ENCODE peak calls at places on chromosomes 3 and 15, in six cellular contexts. Z is neuronal stem cell, E is IMR-90, G is mesenchymal stem cell, R is H1, K is trophoblast cell. U is an unnamed sample.

GRCh38 chr3:184380627-184381260 is 890 bp downstream of the CHRD start:
- DNase-seq in G (no peak), E (no peak), K (no peak), Z (no peak), R (no peak), U (no peak)

GRCh38 chr3:66076861-66077495 is 38.3 kb upstream of the MAGI1 start:
- DNase-seq in R (no peak), K (no peak), Z (no peak), E (peak; percentile 47), G (no peak), U (no peak)

GRCh38 chr3:10583798-10584708 is 78.7 kb upstream of the ATP2B2 start:
- DNase-seq in Z (no peak), R (no peak), E (no peak), G (no peak), K (no peak), U (no peak)

GRCh38 chr3:81770710-81771109 is 9.3 kb upstream of the GBE1 start:
- DNase-seq in Z (no peak), G (no peak), R (no peak), E (no peak), K (no peak), U (no peak)

GRCh38 chr15:65285291-65286068 is 1.2 kb downstream of the PARP16 start:
- DNase-seq in Z (no peak), E (peak; percentile 58), K (no peak), R (no peak), G (no peak), U (no peak)

GRCh38 chr3:184460276-184460675 is 80.4 kb downstream of the CHRD start:
- DNase-seq in G (no peak), Z (no peak), K (no peak), R (no peak), E (peak; percentile 24), U (no peak)

GRCh38 chr15:42595641-42596240 is 20.3 kb downstream of the STARD9 start:
- DNase-seq in G (no peak), E (peak; percentile 63), Z (no peak), R (no peak), K (no peak), U (no peak)

GRCh38 chr3:49616491-49616941 is 57.6 kb upstream of the APEH start:
- DNase-seq in Z (no peak), G (no peak), K (no peak), R (no peak), E (peak; percentile 56), U (no peak)

GRCh38 chr3:2097641-2098191 is 950 bp upstream of the CNTN4 start:
- DNase-seq in K (peak; percentile 33), G (peak; percentile 95), E (no peak), Z (no peak), R (no peak), U (no peak)

GRCh38 chr3:8446845-8447244 is 54.8 kb upstream of the LMCD1 start:
- DNase-seq in G (no peak), K (no peak), E (no peak), R (no peak), Z (no peak), U (no peak)

GRCh38 chr15:79524531-79524930 is 92.4 kb downstream of the MINAR1 start:
- DNase-seq in Z (no peak), G (no peak), K (no peak), E (no peak), R (no peak), U (no peak)

GRCh38 chr3:168073842-168074311 is 21.8 kb downstream of the GOLIM4 start:
- DNase-seq in K (no peak), E (no peak), Z (no peak), R (no peak), G (no peak), U (no peak)

GRCh38 chr3:23590874-23591273 is 214.9 kb upstream of the UBE2E1 start:
- DNase-seq in Z (no peak), G (no peak), R (no peak), K (no peak), E (no peak), U (no peak)

GRCh38 chr3:141777957-141778813 is 15.0 kb downstream of the GRK7 start:
- DNase-seq in G (no peak), R (no peak), K (no peak), E (no peak), Z (no peak), U (no peak)

GRCh38 chr15:39404767-39405173 is 176.1 kb upstream of the THBS1 start:
- DNase-seq in K (peak; percentile 100), R (no peak), Z (no peak), G (peak; percentile 96), E (peak; percentile 95), U (peak; percentile 78)

GRCh38 chr3:43649365-43649968 is 27.7 kb upstream of the ANO10 start:
- DNase-seq in G (no peak), K (no peak), E (no peak), Z (peak; percentile 6), R (no peak), U (peak; percentile 7)

GRCh38 chr15:74340139-74340538 is 27.3 kb downstream of the CYP11A1 start:
- DNase-seq in R (no peak), Z (no peak), K (peak; percentile 100), E (no peak), G (no peak), U (peak; percentile 60)

GRCh38 chr3:14988988-14989394 is 41.6 kb downstream of the NR2C2 start:
- DNase-seq in G (no peak), R (peak; percentile 5), E (no peak), K (no peak), Z (no peak), U (peak; percentile 92)

GRCh38 chr3:36814776-36815175 is 50.4 kb upstream of the DCLK3 start:
- DNase-seq in R (no peak), E (no peak), Z (no peak), K (peak; percentile 1), G (no peak), U (no peak)

GRCh38 chr3:111695584-111696213 is 100.6 kb upstream of the ZBED2 start:
- DNase-seq in K (peak; percentile 41), R (no peak), E (peak; percentile 91), Z (no peak), G (peak; percentile 88), U (no peak)

GRCh38 chr15:73361331-73361730 is 7.4 kb downstream of the HCN4 start:
- DNase-seq in Z (no peak), G (no peak), K (no peak), E (no peak), R (no peak), U (no peak)

GRCh38 chr3:94862703-94863102 is 799.8 kb downstream of the NSUN3 start:
- DNase-seq in R (no peak), Z (no peak), G (peak; percentile 33), K (peak; percentile 49), E (no peak), U (peak; percentile 71)

GRCh38 chr3:100334340-100335136 is at the start of gene NIT2:
- DNase-seq in R (peak; percentile 77), E (peak; percentile 72), K (peak; percentile 85), Z (peak; percentile 82), G (peak; percentile 87), U (peak; percentile 96)
- H3K4me3 ChIP-seq in R (peak within 1 kb of the TSS; percentile 73), E (peak within 1 kb of the TSS; percentile 77), K (peak within 1 kb of the TSS; percentile 77), Z (peak within 1 kb of the TSS; percentile 69), G (peak within 1 kb of the TSS; percentile 77), U (peak within 1 kb of the TSS; percentile 65)

GRCh38 chr3:134373942-134374790 is at the start of gene AMOTL2:
- DNase-seq in R (peak; percentile 87), G (peak; percentile 93), E (peak; percentile 97), Z (peak; percentile 96), K (peak; percentile 93), U (peak; percentile 99)

GRCh38 chr3:134376385-134376765 is 2.1 kb upstream of the AMOTL2 start:
- DNase-seq in R (no peak), Z (no peak), G (no peak), K (no peak), E (no peak), U (no peak)

GRCh38 chr3:134373278-134373941 is 837 bp downstream of the AMOTL2 start:
- DNase-seq in E (peak; percentile 89), G (peak; percentile 92), R (peak; percentile 80), K (peak; percentile 97), Z (peak; percentile 94), U (peak; percentile 96)

GRCh38 chr3:134375542-134376384 is 1.5 kb upstream of the AMOTL2 start:
- DNase-seq in G (no peak), R (no peak), K (no peak), E (no peak), Z (no peak), U (no peak)

DNA sequence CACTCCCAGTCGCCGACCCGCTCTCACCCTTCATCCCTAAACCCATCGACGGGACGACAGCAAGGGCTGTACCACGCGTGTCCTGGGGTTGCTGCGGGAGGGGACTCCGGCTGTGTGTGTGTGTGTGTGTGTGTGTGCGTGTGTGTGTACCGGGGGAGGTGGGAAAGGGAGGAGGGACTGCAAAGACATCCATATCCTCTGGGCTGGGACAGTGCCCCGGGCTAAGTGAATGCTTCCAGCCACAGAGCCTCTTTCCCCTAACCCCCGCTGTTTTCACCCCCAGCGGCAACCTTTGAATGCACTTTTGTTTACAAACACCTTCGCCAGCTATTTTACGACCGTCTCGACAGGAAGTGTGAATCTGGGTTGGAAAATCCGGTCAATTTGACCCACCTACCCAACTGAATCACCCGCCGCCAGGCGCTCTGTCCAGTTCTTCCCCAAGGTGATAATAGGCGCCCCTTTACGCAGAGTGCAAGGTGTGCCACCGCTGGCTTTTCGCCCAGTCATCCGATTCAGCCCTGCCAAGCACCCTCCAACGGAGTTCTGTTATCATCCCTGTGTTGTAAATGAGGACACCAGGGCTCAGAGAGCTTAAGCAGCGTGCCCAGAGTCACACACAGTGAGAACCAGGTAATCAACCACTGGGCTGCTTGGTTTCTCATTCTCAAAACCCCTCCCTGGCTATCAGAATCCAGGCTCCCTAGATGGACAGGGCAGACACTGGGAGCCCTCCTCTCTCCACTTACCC is 719 bp upstream of the AMOTL2 start:
- DNase-seq in K (peak; percentile 65), R (peak; percentile 82), G (peak; percentile 73), Z (no peak), E (no peak), U (peak; percentile 99)
- H4K8ac ChIP-seq in K (peak overlapping the region; percentile 94), R (peak overlapping the region; percentile 99), G (peak overlapping the region; percentile 74), Z (peak overlapping the region; percentile 97), E (peak overlapping the region; percentile 97), U (no peak overlapping the region)

DNA sequence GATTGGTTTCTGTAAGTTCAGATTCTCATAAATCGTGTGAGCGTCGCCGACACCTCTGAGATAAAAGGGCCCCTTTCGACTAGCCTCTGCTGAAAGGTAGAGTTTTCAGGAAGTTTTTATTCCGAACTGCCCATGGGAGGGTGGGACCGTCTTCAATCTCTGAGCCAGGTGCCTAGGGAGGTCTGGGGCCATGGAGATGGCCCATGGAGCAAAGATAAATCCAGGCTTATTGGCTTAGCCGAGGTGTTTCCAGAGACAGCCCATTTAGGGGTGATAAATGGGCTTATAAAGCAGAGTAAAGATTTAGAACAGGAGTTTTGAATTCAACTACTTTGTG is 442 bp downstream of the QTRT2 start:
- DNase-seq in R (no peak), Z (no peak), G (no peak), K (no peak), E (no peak), U (no peak)
- H2BK5ac ChIP-seq in R (peak overlapping the region; percentile 82), Z (no peak overlapping the region), G (no peak overlapping the region), K (peak overlapping the region; percentile 22), E (peak overlapping the region; percentile 73), U (no peak overlapping the region)

DNA sequence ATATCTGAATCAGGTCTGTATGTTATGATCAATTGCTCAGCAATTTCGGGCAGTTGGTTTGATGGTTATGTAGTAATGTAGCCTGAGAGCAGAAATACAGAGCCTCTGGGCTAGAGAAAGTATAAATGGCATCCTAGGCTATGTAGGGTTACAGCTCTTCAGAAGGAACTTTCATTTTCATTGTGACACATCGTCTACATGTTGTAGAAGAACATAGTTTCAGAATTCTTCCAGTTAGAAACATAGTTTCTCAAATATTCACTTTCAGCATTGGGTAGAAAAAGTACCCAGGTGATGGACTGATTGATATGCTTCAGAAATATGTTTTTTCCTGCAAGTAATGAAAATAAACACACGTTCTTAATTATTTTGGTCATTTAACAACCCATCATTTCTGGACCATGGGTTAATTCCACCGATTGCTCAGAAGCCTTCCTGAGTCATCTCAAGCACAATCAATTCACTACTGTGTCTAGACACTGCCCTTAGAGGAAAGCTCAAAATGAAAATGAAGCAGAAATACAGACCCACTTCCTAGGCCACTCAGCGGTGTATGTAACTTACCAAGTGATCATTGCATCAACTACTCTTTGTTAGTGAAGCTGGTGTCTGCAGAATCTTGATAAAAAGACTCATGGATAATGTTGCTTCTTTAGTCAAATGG is 88.8 kb upstream of the TSEN2 start:
- DNase-seq in G (no peak), R (no peak), Z (no peak), E (peak; percentile 21), K (peak; percentile 90), U (no peak)
- H3K4me3 ChIP-seq in G (peak overlapping the region; percentile 41), R (no peak overlapping the region), Z (no peak overlapping the region), E (no peak overlapping the region), K (no peak overlapping the region), U (no peak overlapping the region)